ENCODE peak calls at places on chromosome 11, in five cellular contexts. L is H1, S is pancreas, A is heart left ventricle, C is HCT116. Q is an unnamed sample. For H3K4me1, the result is how much of the 10 kb centered on the place peaks cover.

GRCh38 chr11:45798793-45799441 is 6.0 kb upstream of the SLC35C1 start:
- DNase-seq in L (no peak), S (no peak), A (no peak), C (no peak), Q (peak)

GRCh38 chr11:119345685-119346084 is 820 bp downstream of the MFRP start:
- DNase-seq in L (no peak), S (no peak), A (no peak), C (no peak), Q (peak)

GRCh38 chr11:876550-876949 is 33.9 kb downstream of the TSPAN4 start:
- DNase-seq in L (no peak), S (peak), A (peak), C (no peak), Q (peak)

GRCh38 chr11:26188559-26188958 is 143.4 kb upstream of the ANO3 start:
- DNase-seq in L (no peak), S (no peak), A (no peak), C (no peak), Q (no peak)

GRCh38 chr11:117833401-117833891 is 8.9 kb upstream of the FXYD2 start:
- DNase-seq in L (no peak), S (peak), A (peak), C (no peak), Q (peak)

GRCh38 chr11:78380615-78381029 is 37.0 kb downstream of the GAB2 start:
- DNase-seq in L (no peak), S (no peak), A (no peak), C (no peak), Q (no peak)

GRCh38 chr11:102831128-102831708 is 12.2 kb downstream of the MMP3 start:
- DNase-seq in L (no peak), S (peak), A (no peak), C (no peak), Q (peak)

GRCh38 chr11:47889714-47890441 is 41.7 kb upstream of the NUP160 start:
- DNase-seq in L (no peak), S (no peak), A (no peak), C (no peak), Q (no peak)

GRCh38 chr11:12724301-12725046 is 50.3 kb downstream of the TEAD1 start:
- DNase-seq in L (peak), S (peak), A (peak), C (peak), Q (no peak)

GRCh38 chr11:8477151-8477550 is 116.9 kb downstream of the STK33 start:
- DNase-seq in L (no peak), S (no peak), A (no peak), C (no peak), Q (no peak)

GRCh38 chr11:69718147-69718546 is 14.3 kb upstream of the FGF19 start:
- DNase-seq in L (peak), S (no peak), A (peak), C (no peak), Q (no peak)

GRCh38 chr11:65422104-65422632 is 430 bp upstream of the NEAT1 start:
- DNase-seq in L (peak), S (peak), A (peak), C (peak), Q (peak)

GRCh38 chr11:114152785-114153184 is 93.3 kb downstream of the ZBTB16 start:
- DNase-seq in L (no peak), S (no peak), A (no peak), C (no peak), Q (no peak)
- H3K4me1 ChIP-seq in L (under half), S (under half), A (half or more), C (under half), Q (under half)

GRCh38 chr11:16924826-16925494 is 89.3 kb downstream of the PLEKHA7 start:
- DNase-seq in L (no peak), S (peak), A (peak), C (peak), Q (peak)
- H3K4me1 ChIP-seq in L (under half), S (under half), A (under half), C (under half), Q (under half)

GRCh38 chr11:83720675-83721074 is 434.5 kb upstream of the CCDC90B start:
- DNase-seq in L (no peak), S (no peak), A (no peak), C (no peak), Q (no peak)
- H3K4me1 ChIP-seq in L (under half), S (under half), A (under half), C (under half), Q (under half)

DNA sequence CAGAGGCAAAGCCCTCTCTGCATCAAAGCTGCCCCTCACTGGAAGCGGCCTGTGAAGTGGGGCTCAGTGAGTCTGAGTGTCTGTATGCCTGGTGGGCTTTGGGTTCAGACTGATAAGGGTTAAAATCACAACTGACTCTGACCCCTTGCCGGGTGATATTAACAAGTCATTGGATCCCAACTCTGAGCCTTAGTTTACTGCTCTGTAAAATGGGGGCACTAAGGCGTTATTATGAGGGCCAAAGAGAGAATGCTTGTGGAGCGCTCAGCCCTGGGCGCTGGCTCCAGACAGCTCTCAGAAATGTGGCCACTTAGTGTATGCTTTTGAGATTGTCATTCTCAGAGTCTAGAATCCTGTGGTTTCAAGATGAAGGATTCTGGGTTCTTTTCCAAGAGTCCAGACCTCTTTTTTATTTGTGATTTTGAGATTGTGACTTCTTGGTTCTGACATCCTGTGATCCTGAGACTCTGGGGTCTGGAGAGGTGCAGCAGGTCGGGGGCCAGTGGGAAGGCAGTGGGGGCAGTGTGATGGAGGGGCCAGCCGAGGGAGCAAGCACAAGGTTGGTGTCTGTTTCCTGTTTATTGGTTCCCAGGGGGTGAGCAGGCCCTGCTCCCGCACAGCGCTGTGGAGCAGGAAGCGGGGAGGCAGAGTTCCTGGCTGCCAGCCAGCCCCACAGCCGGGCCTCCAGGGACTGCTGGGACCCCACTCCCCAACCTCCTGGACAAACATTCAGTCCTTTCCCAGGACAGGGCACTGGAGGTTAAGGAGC is 13.4 kb downstream of the ARHGEF17 start:
- DNase-seq in L (no peak), S (no peak), A (peak), C (no peak), Q (peak)
- H3K4me1 ChIP-seq in L (under half), S (under half), A (half or more), C (under half), Q (under half)

GRCh38 chr11:96222102-96222501 is 120.9 kb downstream of the MAML2 start:
- DNase-seq in L (no peak), S (no peak), A (no peak), C (no peak), Q (no peak)
- H3K4me1 ChIP-seq in L (under half), S (under half), A (under half), C (under half), Q (under half)

GRCh38 chr11:111418436-111418787 is 39.3 kb upstream of the POU2AF1 start:
- DNase-seq in L (no peak), S (no peak), A (no peak), C (no peak), Q (no peak)
- H3K4me1 ChIP-seq in L (under half), S (under half), A (under half), C (under half), Q (under half)

GRCh38 chr11:57316017-57316416 is 8.7 kb downstream of the TNKS1BP1 start:
- DNase-seq in L (no peak), S (no peak), A (no peak), C (no peak), Q (no peak)
- H3K4me1 ChIP-seq in L (under half), S (under half), A (under half), C (under half), Q (under half)

GRCh38 chr11:2988996-2989395 is 3.1 kb downstream of the NAP1L4 start:
- DNase-seq in L (no peak), S (no peak), A (no peak), C (no peak), Q (no peak)
- H3K4me1 ChIP-seq in L (under half), S (under half), A (under half), C (under half), Q (under half)

Q was measured in right lobe of liver.